ENCODE peak calls at places on chromosome 17, in eight cellular contexts. G, M, A, R, W, C, F and E are unnamed samples.

GRCh38 chr17:81511800-81512559 is 619 bp downstream of the ACTG1 start:
- DNase-seq in G (peak), M (no peak), A (no peak), R (no peak), W (no peak), C (peak), F (no peak), E (no peak)

GRCh38 chr17:42975265-42975664 is 4.6 kb downstream of the PTGES3L start:
- DNase-seq in G (no peak), M (no peak), A (no peak), R (no peak), W (no peak), C (no peak), F (no peak), E (no peak)

GRCh38 chr17:17328251-17328650 is 25.1 kb downstream of the NT5M start:
- DNase-seq in G (no peak), M (no peak), A (no peak), R (no peak), W (no peak), C (no peak), F (no peak), E (no peak)

GRCh38 chr17:50047488-50048126 is 8.3 kb upstream of the ITGA3 start:
- DNase-seq in G (peak), M (no peak), A (no peak), R (peak), W (peak), C (peak), F (peak), E (peak)

GRCh38 chr17:28402224-28402630 is 3.8 kb downstream of the SLC46A1 start:
- DNase-seq in G (no peak), M (no peak), A (no peak), R (no peak), W (peak), C (no peak), F (peak), E (no peak)

GRCh38 chr17:60145006-60145935 is 4.5 kb upstream of the CA4 start:
- DNase-seq in G (no peak), M (no peak), A (no peak), R (no peak), W (no peak), C (no peak), F (peak), E (no peak)

GRCh38 chr17:65554568-65555223 is 6.8 kb downstream of the AXIN2 start:
- DNase-seq in G (no peak), M (no peak), A (no peak), R (no peak), W (no peak), C (no peak), F (no peak), E (no peak)

GRCh38 chr17:81339180-81339501 is 44.0 kb upstream of the SLC38A10 start:
- DNase-seq in G (no peak), M (no peak), A (no peak), R (no peak), W (no peak), C (no peak), F (peak), E (no peak)

GRCh38 chr17:75531724-75532090 is 6.2 kb downstream of the LLGL2 start:
- DNase-seq in G (no peak), M (no peak), A (no peak), R (peak), W (peak), C (peak), F (peak), E (peak)

GRCh38 chr17:67377727-67378443 is 804 bp downstream of the PITPNC1 start:
- DNase-seq in G (no peak), M (peak), A (peak), R (peak), W (peak), C (peak), F (peak), E (peak)

GRCh38 chr17:49991409-49991808 is 3.6 kb downstream of the DLX3 start:
- DNase-seq in G (no peak), M (no peak), A (no peak), R (no peak), W (no peak), C (no peak), F (no peak), E (no peak)

GRCh38 chr17:75557075-75557851 is 30.3 kb upstream of the MYO15B start:
- DNase-seq in G (no peak), M (no peak), A (no peak), R (peak), W (no peak), C (peak), F (peak), E (no peak)

GRCh38 chr17:38844261-38844757 is 9.2 kb downstream of the RPL23 start:
- DNase-seq in G (no peak), M (no peak), A (no peak), R (peak), W (peak), C (no peak), F (no peak), E (no peak)

GRCh38 chr17:9115446-9116265 is 94.3 kb downstream of the NTN1 start:
- DNase-seq in G (no peak), M (no peak), A (no peak), R (no peak), W (no peak), C (peak), F (no peak), E (no peak)

GRCh38 chr17:47708864-47709541 is 15.0 kb downstream of the TBKBP1 start:
- DNase-seq in G (no peak), M (no peak), A (no peak), R (no peak), W (no peak), C (no peak), F (peak), E (no peak)

GRCh38 chr17:82105882-82106696 is 8.1 kb upstream of the FASN start:
- DNase-seq in G (no peak), M (no peak), A (peak), R (peak), W (peak), C (peak), F (peak), E (peak)

GRCh38 chr17:20993863-20994778 is 48.7 kb downstream of the USP22 start:
- DNase-seq in G (no peak), M (no peak), A (no peak), R (no peak), W (no peak), C (no peak), F (no peak), E (no peak)

GRCh38 chr17:66129759-66130158 is 62.2 kb downstream of the CEP112 start:
- DNase-seq in G (no peak), M (no peak), A (no peak), R (no peak), W (no peak), C (no peak), F (no peak), E (no peak)

GRCh38 chr17:15935891-15936290 is 9.0 kb upstream of the ADORA2B start:
- DNase-seq in G (no peak), M (no peak), A (no peak), R (no peak), W (no peak), C (no peak), F (no peak), E (no peak)

GRCh38 chr17:31155208-31155810 is 60.5 kb downstream of the NF1 start:
- DNase-seq in G (no peak), M (no peak), A (no peak), R (no peak), W (no peak), C (peak), F (no peak), E (no peak)

GRCh38 chr17:68248886-68249872 is 1.3 kb downstream of the AMZ2 start:
- DNase-seq in G (no peak), M (no peak), A (no peak), R (no peak), W (no peak), C (peak), F (no peak), E (no peak)

GRCh38 chr17:37770631-37771518 is 26.0 kb upstream of the HNF1B start:
- DNase-seq in G (no peak), M (no peak), A (no peak), R (peak), W (peak), C (peak), F (peak), E (peak)

GRCh38 chr17:82077617-82078358 is 12.2 kb upstream of the DUS1L start:
- DNase-seq in G (no peak), M (no peak), A (no peak), R (no peak), W (no peak), C (no peak), F (no peak), E (no peak)

GRCh38 chr17:65287040-65287439 is 149.9 kb downstream of the RGS9 start:
- DNase-seq in G (no peak), M (peak), A (no peak), R (no peak), W (no peak), C (peak), F (no peak), E (no peak)

GRCh38 chr17:39564201-39564828 is 43.4 kb downstream of the NEUROD2 start:
- DNase-seq in G (no peak), M (no peak), A (no peak), R (no peak), W (no peak), C (peak), F (no peak), E (no peak)

GRCh38 chr17:9971991-9972390 is 66.9 kb upstream of the RCVRN start:
- DNase-seq in G (peak), M (no peak), A (no peak), R (peak), W (no peak), C (peak), F (peak), E (peak)

GRCh38 chr17:75468779-75469373 is 12.4 kb downstream of the TMEM94 start:
- DNase-seq in G (no peak), M (no peak), A (no peak), R (no peak), W (no peak), C (no peak), F (peak), E (no peak)

GRCh38 chr17:57178839-57179238 is 77.5 kb upstream of the MSI2 start:
- DNase-seq in G (no peak), M (no peak), A (no peak), R (no peak), W (no peak), C (no peak), F (no peak), E (no peak)

GRCh38 chr17:17826340-17826708 is 10.5 kb downstream of the SREBF1 start:
- DNase-seq in G (no peak), M (no peak), A (no peak), R (no peak), W (no peak), C (no peak), F (no peak), E (no peak)

GRCh38 chr17:81027591-81028505 is 7.1 kb upstream of the BAIAP2 start:
- DNase-seq in G (no peak), M (no peak), A (no peak), R (no peak), W (peak), C (no peak), F (peak), E (no peak)

GRCh38 chr17:37292429-37293139 is 83.2 kb upstream of the C17orf78 start:
- DNase-seq in G (no peak), M (no peak), A (no peak), R (peak), W (peak), C (no peak), F (no peak), E (no peak)